ENCODE peak calls at places on chromosomes 6 and 20, in four cellular contexts. One of them, this sample, is unnamed.

GRCh38 chr6:138944412-138944811 is 43.6 kb downstream of the REPS1 start:
- DNase-seq in H1: no peak
- DNase-seq in SK-N-SH: no peak
- DNase-seq in K562: peak
- DNase-seq in this sample: no peak

GRCh38 chr6:37056439-37057127 is 51.1 kb downstream of the FGD2 start:
- DNase-seq in H1: peak
- DNase-seq in SK-N-SH: no peak
- DNase-seq in K562: no peak
- DNase-seq in this sample: peak

GRCh38 chr20:58001381-58001780 is 227.1 kb downstream of the ANKRD60 start:
- DNase-seq in H1: no peak
- DNase-seq in SK-N-SH: peak
- DNase-seq in K562: no peak
- DNase-seq in this sample: no peak

GRCh38 chr6:77403424-77403823 is 59.9 kb downstream of the HTR1B start:
- DNase-seq in H1: no peak
- DNase-seq in SK-N-SH: no peak
- DNase-seq in K562: no peak
- DNase-seq in this sample: no peak

GRCh38 chr6:152236370-152237097 is 400.6 kb downstream of the SYNE1 start:
- DNase-seq in H1: no peak
- DNase-seq in SK-N-SH: no peak
- DNase-seq in K562: no peak
- DNase-seq in this sample: no peak

GRCh38 chr6:110518281-110518623 is 41.8 kb upstream of the SLC22A16 start:
- DNase-seq in H1: no peak
- DNase-seq in SK-N-SH: peak
- DNase-seq in K562: peak
- DNase-seq in this sample: no peak

GRCh38 chr6:154890874-154891273 is 104.2 kb upstream of the TIAM2 start:
- DNase-seq in H1: no peak
- DNase-seq in SK-N-SH: no peak
- DNase-seq in K562: no peak
- DNase-seq in this sample: no peak

GRCh38 chr20:33992145-33992922 is 1.4 kb upstream of the RALY start:
- DNase-seq in H1: no peak
- DNase-seq in SK-N-SH: no peak
- DNase-seq in K562: peak
- DNase-seq in this sample: no peak

GRCh38 chr20:52422574-52423463 is 231.2 kb upstream of the ZFP64 start:
- DNase-seq in H1: no peak
- DNase-seq in SK-N-SH: no peak
- DNase-seq in K562: no peak
- DNase-seq in this sample: no peak

GRCh38 chr6:1424306-1424927 is 35.0 kb downstream of the FOXF2 start:
- DNase-seq in H1: peak
- DNase-seq in SK-N-SH: peak
- DNase-seq in K562: peak
- DNase-seq in this sample: peak

GRCh38 chr6:109362102-109362884 is 20.0 kb downstream of the CD164 start:
- DNase-seq in H1: no peak
- DNase-seq in SK-N-SH: no peak
- DNase-seq in K562: no peak
- DNase-seq in this sample: no peak

GRCh38 chr6:29887330-29887818 is 55.0 kb upstream of the HLA-A start:
- DNase-seq in H1: peak
- DNase-seq in SK-N-SH: no peak
- DNase-seq in K562: no peak
- DNase-seq in this sample: peak

GRCh38 chr6:35948725-35949124 is 27.8 kb upstream of the SRPK1 start:
- DNase-seq in H1: no peak
- DNase-seq in SK-N-SH: no peak
- DNase-seq in K562: peak
- DNase-seq in this sample: peak

GRCh38 chr6:130843575-130844320 is 16.5 kb downstream of the SMLR1 start:
- DNase-seq in H1: no peak
- DNase-seq in SK-N-SH: peak
- DNase-seq in K562: peak
- DNase-seq in this sample: no peak

GRCh38 chr6:111727798-111728197 is 122.1 kb upstream of the TRAF3IP2 start:
- DNase-seq in H1: no peak
- DNase-seq in SK-N-SH: peak
- DNase-seq in K562: peak
- DNase-seq in this sample: no peak

GRCh38 chr6:125041740-125042459 is 79.7 kb downstream of the RNF217 start:
- DNase-seq in H1: no peak
- DNase-seq in SK-N-SH: no peak
- DNase-seq in K562: no peak
- DNase-seq in this sample: no peak

GRCh38 chr6:35318200-35318844 is 20.7 kb downstream of the DEF6 start:
- DNase-seq in H1: peak
- DNase-seq in SK-N-SH: peak
- DNase-seq in K562: no peak
- DNase-seq in this sample: peak

GRCh38 chr6:3894535-3895302 is 45.5 kb downstream of the FAM50B start:
- DNase-seq in H1: no peak
- DNase-seq in SK-N-SH: no peak
- DNase-seq in K562: no peak
- DNase-seq in this sample: no peak

GRCh38 chr6:17091122-17091521 is 10.7 kb upstream of the STMND1 start:
- DNase-seq in H1: no peak
- DNase-seq in SK-N-SH: no peak
- DNase-seq in K562: no peak
- DNase-seq in this sample: no peak

GRCh38 chr6:2488578-2488977 is 243.2 kb upstream of the GMDS start:
- DNase-seq in H1: no peak
- DNase-seq in SK-N-SH: no peak
- DNase-seq in K562: no peak
- DNase-seq in this sample: no peak

DNA sequence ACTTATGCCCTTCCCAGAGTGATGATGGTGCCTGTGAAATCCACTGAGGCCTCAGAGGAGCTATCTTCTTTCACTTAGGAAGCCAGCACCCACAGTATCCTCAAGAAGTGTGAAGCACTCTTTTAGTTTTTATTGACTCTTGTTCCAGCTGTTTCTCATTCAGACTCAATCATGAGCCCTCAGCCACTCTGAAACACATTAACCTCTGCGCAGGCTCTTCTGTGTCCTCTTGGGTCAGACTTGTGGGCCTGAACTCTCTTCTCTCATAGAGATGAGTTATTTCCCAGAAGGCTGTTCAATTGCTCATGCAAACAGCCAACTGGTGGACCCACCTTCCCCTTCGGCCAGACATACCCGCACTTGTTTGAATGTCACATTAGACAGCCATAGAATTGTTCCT is 27.8 kb upstream of the PREP start:
- DNase-seq in H1: no peak
- DNase-seq in SK-N-SH: no peak
- DNase-seq in K562: no peak
- DNase-seq in this sample: no peak
- TF ChIP-seq TEAD4 in H1: no peak
- TF ChIP-seq TEAD4 in SK-N-SH: no peak
- TF ChIP-seq TEAD4 in K562: no peak
- TF ChIP-seq TEAD4 in this sample: no peak

GRCh38 chr20:45016089-45016641 is 49.9 kb downstream of the STK4 start:
- DNase-seq in H1: no peak
- DNase-seq in SK-N-SH: no peak
- DNase-seq in K562: no peak
- DNase-seq in this sample: no peak
- TF ChIP-seq MAX in H1: no peak
- TF ChIP-seq MAX in SK-N-SH: no peak
- TF ChIP-seq MAX in K562: no peak
- TF ChIP-seq MAX in this sample: no peak

GRCh38 chr6:71333700-71334099 is 45.1 kb downstream of the OGFRL1 start:
- DNase-seq in H1: no peak
- DNase-seq in SK-N-SH: no peak
- DNase-seq in K562: no peak
- DNase-seq in this sample: no peak

GRCh38 chr6:71330501-71330900 is 41.9 kb downstream of the OGFRL1 start:
- DNase-seq in H1: no peak
- DNase-seq in SK-N-SH: no peak
- DNase-seq in K562: no peak
- DNase-seq in this sample: no peak

GRCh38 chr6:71333050-71333449 is 44.4 kb downstream of the OGFRL1 start:
- DNase-seq in H1: no peak
- DNase-seq in SK-N-SH: no peak
- DNase-seq in K562: no peak
- DNase-seq in this sample: no peak

GRCh38 chr6:71334768-71335167 is 46.2 kb downstream of the OGFRL1 start:
- DNase-seq in H1: no peak
- DNase-seq in SK-N-SH: no peak
- DNase-seq in K562: no peak
- DNase-seq in this sample: no peak

GRCh38 chr6:71332012-71332411 is 43.4 kb downstream of the OGFRL1 start:
- DNase-seq in H1: no peak
- DNase-seq in SK-N-SH: no peak
- DNase-seq in K562: no peak
- DNase-seq in this sample: no peak
- TF ChIP-seq TEAD4 in H1: no peak
- TF ChIP-seq TEAD4 in SK-N-SH: no peak
- TF ChIP-seq TEAD4 in K562: no peak
- TF ChIP-seq TEAD4 in this sample: no peak

GRCh38 chr20:35994994-35995453 is 26.6 kb downstream of the CNBD2 start:
- DNase-seq in H1: peak
- DNase-seq in SK-N-SH: peak
- DNase-seq in K562: peak
- DNase-seq in this sample: peak

GRCh38 chr20:35992713-35993335 is 24.4 kb downstream of the CNBD2 start:
- DNase-seq in H1: no peak
- DNase-seq in SK-N-SH: peak
- DNase-seq in K562: peak
- DNase-seq in this sample: peak

GRCh38 chr20:35985789-35986188 is 17.4 kb downstream of the CNBD2 start:
- DNase-seq in H1: no peak
- DNase-seq in SK-N-SH: no peak
- DNase-seq in K562: no peak
- DNase-seq in this sample: no peak

GRCh38 chr20:35988910-35989463 is 20.6 kb downstream of the CNBD2 start:
- DNase-seq in H1: no peak
- DNase-seq in SK-N-SH: no peak
- DNase-seq in K562: peak
- DNase-seq in this sample: no peak

GRCh38 chr20:35991142-35991771 is 22.9 kb downstream of the CNBD2 start:
- DNase-seq in H1: no peak
- DNase-seq in SK-N-SH: peak
- DNase-seq in K562: peak
- DNase-seq in this sample: peak
- TF ChIP-seq MAX in H1: no peak
- TF ChIP-seq MAX in SK-N-SH: no peak
- TF ChIP-seq MAX in K562: no peak
- TF ChIP-seq MAX in this sample: no peak

DNA sequence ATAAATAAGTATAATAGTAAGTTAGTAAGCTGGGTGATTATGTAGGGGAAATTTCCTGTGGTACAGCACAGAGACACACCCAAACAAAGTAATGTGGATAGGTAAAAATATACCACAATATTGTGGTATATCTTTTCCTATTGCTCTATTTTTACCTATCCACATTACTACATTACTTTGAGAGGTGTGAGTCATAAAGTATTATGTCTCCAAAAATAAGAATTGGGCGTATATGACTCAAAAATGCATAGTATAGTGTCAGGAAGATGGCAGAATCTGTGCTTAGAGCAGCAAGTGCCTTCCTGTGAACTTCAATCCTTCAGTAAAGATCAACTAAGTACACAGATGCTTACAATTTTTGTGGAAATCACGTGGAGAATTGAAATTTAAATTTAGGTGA is 2.7 kb upstream of the SIRPG start:
- DNase-seq in H1: no peak
- DNase-seq in SK-N-SH: no peak
- DNase-seq in K562: no peak
- DNase-seq in this sample: no peak
- TF ChIP-seq TEAD4 in H1: no peak
- TF ChIP-seq TEAD4 in SK-N-SH: no peak
- TF ChIP-seq TEAD4 in K562: no peak
- TF ChIP-seq TEAD4 in this sample: no peak

GRCh38 chr6:80316655-80317332 is 210.3 kb downstream of the BCKDHB start:
- DNase-seq in H1: no peak
- DNase-seq in SK-N-SH: no peak
- DNase-seq in K562: no peak
- DNase-seq in this sample: no peak
- TF ChIP-seq MAX in H1: no peak
- TF ChIP-seq MAX in SK-N-SH: no peak
- TF ChIP-seq MAX in K562: no peak
- TF ChIP-seq MAX in this sample: no peak

DNA sequence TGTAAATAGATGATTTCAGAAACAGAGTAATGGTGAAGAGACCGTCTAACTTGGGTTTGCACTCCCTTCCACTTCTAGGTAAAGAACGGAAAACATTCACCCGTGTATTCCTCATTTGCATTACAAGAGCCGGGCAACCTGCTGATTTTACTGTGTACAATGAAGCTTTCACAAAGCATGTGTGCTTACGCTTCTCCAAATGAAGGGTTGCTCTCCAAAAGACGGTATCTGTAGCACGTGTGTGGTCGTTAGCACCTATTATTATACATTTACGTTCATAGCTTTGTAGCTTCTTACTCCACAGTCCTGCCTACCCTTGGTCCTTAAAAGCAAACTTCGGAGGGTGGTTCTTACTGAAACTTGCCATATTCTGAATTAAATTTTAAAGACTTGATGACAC is 61.7 kb upstream of the KCNG1 start:
- DNase-seq in H1: no peak
- DNase-seq in SK-N-SH: no peak
- DNase-seq in K562: no peak
- DNase-seq in this sample: no peak
- TF ChIP-seq TEAD4 in H1: no peak
- TF ChIP-seq TEAD4 in SK-N-SH: no peak
- TF ChIP-seq TEAD4 in K562: no peak
- TF ChIP-seq TEAD4 in this sample: no peak

This sample was measured in WTC11.